ENCODE peak calls at places on chromosomes 3 and 15, in five cellular contexts. Y is H1, G is HCT116, C is SK-N-SH, M is HepG2. X is an unnamed sample.

GRCh38 chr15:66935121-66935520 is 130.3 kb upstream of the SMAD3 start:
- DNase-seq in Y (no peak), G (no peak), C (no peak), M (no peak), X (no peak)

GRCh38 chr3:140432176-140432753 is 245.6 kb upstream of the TRIM42 start:
- DNase-seq in Y (peak; percentile 17), G (no peak), C (peak; percentile 22), M (no peak), X (no peak)

GRCh38 chr3:172678068-172678467 is 32.8 kb downstream of the NCEH1 start:
- DNase-seq in Y (no peak), G (no peak), C (no peak), M (no peak), X (peak; percentile 76)

GRCh38 chr3:123180791-123181190 is 21.0 kb upstream of the SEC22A start:
- DNase-seq in Y (no peak), G (no peak), C (no peak), M (no peak), X (no peak)

GRCh38 chr15:38002883-38003477 is 68.5 kb downstream of the TMCO5A start:
- DNase-seq in Y (peak; percentile 66), G (peak; percentile 61), C (no peak), M (peak; percentile 49), X (peak; percentile 33)

GRCh38 chr3:128487813-128488635 is 5.0 kb downstream of the GATA2 start:
- DNase-seq in Y (peak; percentile 93), G (peak; percentile 72), C (peak; percentile 82), M (peak; percentile 89), X (peak; percentile 93)

GRCh38 chr15:60829416-60829815 is 350.5 kb upstream of the ICE2 start:
- DNase-seq in Y (no peak), G (no peak), C (no peak), M (no peak), X (no peak)

GRCh38 chr3:109018828-109019227 is 65.1 kb upstream of the GUCA1C start:
- DNase-seq in Y (no peak), G (no peak), C (no peak), M (peak; percentile 5), X (no peak)

GRCh38 chr3:9402410-9403228 is 5.2 kb downstream of the SETD5 start:
- DNase-seq in Y (peak; percentile 86), G (no peak), C (peak; percentile 44), M (peak; percentile 88), X (no peak)

GRCh38 chr3:127770671-127771370 is 51.5 kb downstream of the MGLL start:
- DNase-seq in Y (no peak), G (no peak), C (no peak), M (no peak), X (no peak)

GRCh38 chr3:136545664-136546266 is 206.4 kb downstream of the STAG1 start:
- DNase-seq in Y (no peak), G (no peak), C (no peak), M (no peak), X (no peak)

GRCh38 chr3:72487078-72487765 is 361.0 kb downstream of the SHQ1 start:
- DNase-seq in Y (no peak), G (peak; percentile 19), C (no peak), M (peak; percentile 5), X (no peak)

GRCh38 chr15:83088876-83089275 is 18.6 kb upstream of the TM6SF1 start:
- DNase-seq in Y (no peak), G (no peak), C (no peak), M (no peak), X (no peak)

GRCh38 chr15:75669191-75669878 is 21.6 kb downstream of the SNX33 start:
- DNase-seq in Y (no peak), G (peak; percentile 86), C (no peak), M (no peak), X (no peak)

DNA sequence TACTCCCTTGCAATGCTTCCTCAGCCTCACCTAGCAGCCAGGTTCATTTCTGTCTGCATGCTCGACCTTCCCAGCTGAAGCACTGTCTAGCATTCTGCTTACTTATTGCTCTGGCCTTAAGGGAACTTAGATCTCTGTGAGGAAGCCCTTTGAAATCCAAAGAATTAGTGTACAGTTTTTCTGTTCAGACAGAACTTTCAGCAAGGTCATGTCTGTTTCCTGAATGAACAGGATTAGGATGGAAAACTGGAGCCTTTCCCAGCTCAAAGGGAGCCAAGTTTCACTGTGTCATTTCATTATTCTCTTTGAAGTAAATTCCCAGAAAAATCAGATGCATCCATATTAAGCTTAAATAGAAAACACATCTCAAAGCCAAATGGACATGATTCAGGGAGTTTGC is 457.3 kb upstream of the KCNMB2 start:
- DNase-seq in Y (no peak), G (no peak), C (no peak), M (no peak), X (no peak)
- TF ChIP-seq JUND in Y (no peak), G (no peak), C (no peak), M (no peak), X (no peak)

GRCh38 chr15:31489801-31490646 is 163.4 kb downstream of the KLF13 start:
- DNase-seq in Y (peak; percentile 54), G (peak; percentile 35), C (peak; percentile 75), M (peak; percentile 30), X (peak; percentile 72)

GRCh38 chr15:31487811-31488436 is 161.3 kb downstream of the KLF13 start:
- DNase-seq in Y (no peak), G (no peak), C (no peak), M (no peak), X (no peak)

GRCh38 chr15:31489281-31489680 is 162.6 kb downstream of the KLF13 start:
- DNase-seq in Y (no peak), G (no peak), C (no peak), M (no peak), X (no peak)

GRCh38 chr15:31486906-31487695 is 160.5 kb downstream of the KLF13 start:
- DNase-seq in Y (no peak), G (no peak), C (no peak), M (no peak), X (no peak)

DNA sequence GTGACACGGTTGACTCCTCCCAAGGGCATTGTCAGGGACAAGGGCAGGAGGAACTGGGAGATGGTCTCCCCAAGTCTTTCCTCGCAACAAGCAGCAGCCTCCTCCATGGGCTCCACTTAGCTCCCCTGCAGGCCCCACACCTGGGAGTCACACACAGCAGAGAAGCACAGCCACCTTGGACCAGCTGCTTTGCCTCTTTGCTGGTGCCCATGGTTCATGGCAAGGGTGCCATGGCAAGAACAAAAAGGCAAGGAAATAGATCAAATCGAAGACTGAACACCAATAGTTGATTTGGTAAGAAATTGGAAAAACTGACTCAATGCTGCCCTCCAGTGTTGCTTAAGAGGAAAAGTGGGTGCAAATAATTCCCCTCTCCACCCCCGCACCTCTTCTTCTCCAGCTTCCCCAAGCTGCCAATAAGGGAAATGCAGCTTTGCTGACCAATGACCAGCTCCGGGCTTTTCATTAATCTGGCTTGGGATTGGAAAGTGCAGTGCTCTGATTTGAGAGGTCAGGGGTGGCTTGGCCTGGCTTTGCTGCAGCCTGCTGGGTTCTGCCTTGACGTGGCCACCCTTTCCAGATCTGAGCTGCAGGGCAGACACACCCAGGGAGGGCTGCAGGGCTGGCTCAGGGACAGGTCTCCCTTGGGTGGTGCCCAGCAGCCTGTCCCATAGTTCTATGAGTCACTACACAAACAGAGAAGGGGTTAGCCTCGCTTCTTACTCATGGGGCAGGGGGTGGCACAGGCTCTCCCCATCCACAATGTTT is 162.0 kb downstream of the KLF13 start:
- DNase-seq in Y (peak; percentile 58), G (peak; percentile 80), C (peak; percentile 92), M (peak; percentile 64), X (peak; percentile 97)
- TF ChIP-seq JUND in Y (no peak), G (peak; percentile 65), C (no peak), M (no peak), X (no peak)

GRCh38 chr15:46061002-46061401 is 426.2 kb downstream of the SQOR start:
- DNase-seq in Y (no peak), G (no peak), C (no peak), M (no peak), X (no peak)
- TF ChIP-seq JUND in Y (no peak), G (no peak), C (no peak), M (no peak), X (no peak)

GRCh38 chr3:179149239-179149887 is 1.2 kb downstream of the PIK3CA start:
- DNase-seq in Y (no peak), G (no peak), C (no peak), M (peak; percentile 14), X (peak; percentile 60)

GRCh38 chr3:179147571-179148445 is at the start of gene PIK3CA:
- DNase-seq in Y (peak; percentile 78), G (peak; percentile 94), C (peak; percentile 91), M (peak; percentile 97), X (peak; percentile 100)

GRCh38 chr3:179149951-179150350 is 1.8 kb downstream of the PIK3CA start:
- DNase-seq in Y (no peak), G (no peak), C (no peak), M (no peak), X (no peak)

GRCh38 chr3:179146911-179147570 is 1.1 kb upstream of the PIK3CA start:
- DNase-seq in Y (no peak), G (peak; percentile 71), C (peak; percentile 68), M (peak; percentile 74), X (peak; percentile 93)

DNA sequence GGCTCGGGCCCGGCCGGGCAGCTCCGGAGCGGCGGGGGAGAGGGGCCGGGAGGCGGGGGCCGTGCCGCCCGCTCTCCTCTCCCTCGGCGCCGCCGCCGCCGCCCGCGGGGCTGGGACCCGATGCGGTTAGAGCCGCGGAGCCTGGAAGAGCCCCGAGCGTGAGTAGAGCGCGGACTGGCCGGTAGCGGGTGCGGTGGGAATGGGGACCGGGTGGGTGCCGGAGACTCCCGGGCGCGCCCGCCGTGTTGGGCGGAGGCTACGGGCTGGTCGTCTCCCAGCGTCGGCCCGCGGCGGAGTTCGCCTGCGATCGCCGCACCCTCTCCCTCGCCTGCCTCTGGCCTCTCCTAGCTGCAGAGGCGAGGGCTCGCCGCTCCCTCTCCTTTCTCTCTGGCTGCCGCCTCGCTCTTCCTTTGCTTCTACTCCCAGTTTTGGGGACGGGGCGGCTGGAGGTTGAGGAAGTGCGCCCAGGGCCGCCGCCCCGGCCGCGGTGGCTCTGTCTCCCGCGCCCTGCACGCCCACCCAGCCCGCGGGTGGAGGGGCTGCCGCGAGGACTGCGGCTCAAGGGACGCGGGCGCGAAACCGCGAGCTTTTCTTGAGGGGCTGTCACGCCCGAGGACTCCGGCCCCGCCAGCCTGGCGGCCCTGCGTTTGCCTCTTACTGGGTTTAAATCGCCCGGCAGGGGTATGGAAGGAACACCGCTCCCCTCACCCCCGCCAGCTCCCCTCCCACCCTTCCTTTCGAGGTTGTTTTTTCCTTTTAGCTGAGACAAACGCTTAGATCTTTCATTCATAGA is 485 bp downstream of the PIK3CA start:
- DNase-seq in Y (peak; percentile 76), G (no peak), C (peak; percentile 71), M (peak; percentile 7), X (peak; percentile 58)
- TF ChIP-seq JUND in Y (no peak), G (no peak), C (no peak), M (no peak), X (no peak)

GRCh38 chr15:74542192-74543042 is 1.4 kb downstream of the ARID3B start:
- DNase-seq in Y (no peak), G (no peak), C (no peak), M (no peak), X (no peak)

GRCh38 chr15:74541494-74542191 is 623 bp downstream of the ARID3B start:
- DNase-seq in Y (peak; percentile 59), G (no peak), C (peak; percentile 68), M (peak; percentile 29), X (peak; percentile 59)

GRCh38 chr15:74540761-74541493 is at the start of gene ARID3B:
- DNase-seq in Y (peak; percentile 88), G (peak; percentile 95), C (peak; percentile 97), M (peak; percentile 94), X (peak; percentile 98)

GRCh38 chr15:74537736-74538135 is 3.3 kb upstream of the ARID3B start:
- DNase-seq in Y (no peak), G (no peak), C (no peak), M (no peak), X (no peak)

GRCh38 chr15:74540135-74540760 is 772 bp upstream of the ARID3B start:
- DNase-seq in Y (no peak), G (no peak), C (peak; percentile 31), M (peak; percentile 38), X (peak; percentile 18)
- TF ChIP-seq JUND in Y (no peak), G (no peak), C (no peak), M (no peak), X (no peak)

X was measured in T47D.